ENCODE peak calls at places on chromosomes 4 and X, in six cellular contexts. Y is HCT116, F is A549, N is GM12878, I is H1, R is K562. X is an unnamed sample.

GRCh38 chr4:54109226-54110018 is 9.5 kb downstream of the GSX2 start:
- DNase-seq in Y (no peak), F (no peak), N (no peak), I (no peak), R (no peak), X (no peak)

GRCh38 chrX:30301203-30301602 is 8.0 kb downstream of the NR0B1 start:
- DNase-seq in Y (no peak), F (no peak), N (no peak), I (no peak), R (no peak), X (no peak)

GRCh38 chr4:107519057-107519456 is 201.0 kb downstream of the PAPSS1 start:
- DNase-seq in Y (peak; percentile 19), F (no peak), N (no peak), I (no peak), R (no peak), X (peak; percentile 25)

GRCh38 chr4:47213971-47214370 is 182.6 kb downstream of the GABRB1 start:
- DNase-seq in Y (no peak), F (no peak), N (no peak), I (no peak), R (no peak), X (peak; percentile 16)

GRCh38 chrX:131854586-131854985 is 168.5 kb upstream of the STK26 start:
- DNase-seq in Y (no peak), F (no peak), N (no peak), I (no peak), R (no peak), X (no peak)

GRCh38 chr4:184114431-184114830 is 103.2 kb downstream of the ENPP6 start:
- DNase-seq in Y (no peak), F (peak; percentile 7), N (no peak), I (no peak), R (no peak), X (no peak)

GRCh38 chr4:93908778-93909177 is 80.2 kb downstream of the ATOH1 start:
- DNase-seq in Y (no peak), F (no peak), N (no peak), I (no peak), R (no peak), X (no peak)

GRCh38 chrX:108072746-108073145 is 18.6 kb downstream of the PSMD10 start:
- DNase-seq in Y (no peak), F (no peak), N (no peak), I (no peak), R (no peak), X (no peak)

GRCh38 chr4:112355662-112356061 is 58.5 kb downstream of the ALPK1 start:
- DNase-seq in Y (no peak), F (no peak), N (no peak), I (no peak), R (no peak), X (no peak)

GRCh38 chr4:43089730-43090129 is 197.2 kb downstream of the GRXCR1 start:
- DNase-seq in Y (no peak), F (no peak), N (no peak), I (no peak), R (no peak), X (no peak)

GRCh38 chr4:42646013-42646784 is 10.7 kb downstream of the ATP8A1 start:
- DNase-seq in Y (no peak), F (no peak), N (no peak), I (no peak), R (no peak), X (no peak)

GRCh38 chrX:54695231-54695630 is 102.8 kb downstream of the ITIH6 start:
- DNase-seq in Y (no peak), F (no peak), N (no peak), I (no peak), R (no peak), X (no peak)

GRCh38 chrX:22314211-22314610 is 41.5 kb downstream of the CBLL2 start:
- DNase-seq in Y (no peak), F (no peak), N (no peak), I (no peak), R (no peak), X (no peak)

GRCh38 chrX:22164770-22165388 is 107.8 kb upstream of the CBLL2 start:
- DNase-seq in Y (no peak), F (no peak), N (no peak), I (no peak), R (no peak), X (no peak)

GRCh38 chr4:55008166-55009056 is 117.0 kb downstream of the KDR start:
- DNase-seq in Y (no peak), F (peak; percentile 1), N (no peak), I (no peak), R (peak; percentile 68), X (no peak)

GRCh38 chr4:682490-683172 is 6.3 kb downstream of the SLC49A3 start:
- DNase-seq in Y (no peak), F (no peak), N (no peak), I (no peak), R (no peak), X (no peak)

GRCh38 chrX:38018734-38019410 is 12.5 kb downstream of the SYTL5 start:
- DNase-seq in Y (no peak), F (no peak), N (no peak), I (no peak), R (no peak), X (peak; percentile 58)

GRCh38 chr4:18698119-18698883 is 676.7 kb upstream of the LCORL start:
- DNase-seq in Y (no peak), F (no peak), N (no peak), I (no peak), R (no peak), X (no peak)

GRCh38 chr4:38371391-38371851 is 292.6 kb upstream of the KLF3 start:
- DNase-seq in Y (no peak), F (no peak), N (no peak), I (no peak), R (no peak), X (no peak)

GRCh38 chr4:13159041-13159620 is 325.0 kb downstream of the RAB28 start:
- DNase-seq in Y (no peak), F (no peak), N (no peak), I (no peak), R (no peak), X (peak; percentile 28)

GRCh38 chr4:173119818-173120217 is 48.8 kb upstream of the GALNT7 start:
- DNase-seq in Y (no peak), F (no peak), N (no peak), I (no peak), R (no peak), X (no peak)

GRCh38 chr4:85761803-85762202 is 286.9 kb downstream of the ARHGAP24 start:
- DNase-seq in Y (no peak), F (no peak), N (no peak), I (no peak), R (no peak), X (no peak)

GRCh38 chr4:27327421-27328181 is 467.0 kb downstream of the STIM2 start:
- DNase-seq in Y (no peak), F (no peak), N (no peak), I (no peak), R (no peak), X (no peak)
- TF ChIP-seq RAD21 in Y (no peak), F (no peak), N (no peak), I (no peak), R (no peak), X (no peak)

GRCh38 chr4:102322736-102323135 is 22.5 kb downstream of the SLC39A8 start:
- DNase-seq in Y (no peak), F (no peak), N (no peak), I (no peak), R (no peak), X (no peak)
- TF ChIP-seq MAX in Y (no peak), F (no peak), N (no peak), I (no peak), R (no peak), X (no peak)

DNA sequence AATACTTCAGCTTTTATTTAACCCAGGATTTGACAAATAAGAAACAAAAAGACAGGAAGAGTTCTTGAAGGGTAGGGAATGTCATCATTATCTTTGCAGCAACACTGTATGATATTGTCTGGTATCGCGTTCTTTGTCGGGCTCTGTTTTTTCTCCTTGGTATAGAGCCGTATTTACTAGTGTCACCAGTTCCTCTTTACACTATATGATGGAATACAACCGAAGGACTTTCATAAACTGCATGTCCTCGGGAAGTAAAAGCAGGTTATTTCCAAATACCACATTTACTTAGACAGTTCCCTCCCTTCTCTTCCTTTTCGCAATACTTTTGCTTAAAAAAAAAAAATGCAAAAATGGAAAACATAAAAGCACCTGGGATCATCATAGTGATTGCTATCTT is 96.6 kb upstream of the IL13RA1 start:
- DNase-seq in Y (no peak), F (no peak), N (no peak), I (no peak), R (no peak), X (no peak)
- TF ChIP-seq CEBPB in Y (no peak), F (no peak), N (no peak), I (no peak), R (no peak), X (no peak)

DNA sequence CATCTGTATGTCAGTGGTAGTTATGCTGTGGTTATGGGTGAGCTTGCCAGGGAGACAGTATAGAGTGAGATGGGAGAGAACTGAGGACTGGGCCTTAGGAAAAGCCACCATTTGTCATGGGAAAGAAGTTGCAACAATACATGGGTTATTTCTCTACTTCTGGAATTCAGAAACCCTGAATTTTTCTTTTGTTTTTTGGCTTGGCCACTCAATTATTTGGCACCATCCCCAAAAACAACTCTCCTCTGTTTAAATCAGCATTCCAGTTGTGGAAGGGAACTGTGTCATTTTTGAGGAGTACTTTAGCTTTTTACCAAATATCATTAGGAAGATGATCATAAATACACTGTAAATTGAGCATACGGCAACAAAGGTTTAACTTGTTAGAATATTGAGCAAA is 41.1 kb upstream of the ACSL4 start:
- DNase-seq in Y (no peak), F (no peak), N (no peak), I (no peak), R (no peak), X (no peak)
- TF ChIP-seq RAD21 in Y (no peak), F (no peak), N (no peak), I (no peak), R (no peak), X (no peak)

GRCh38 chr4:56466910-56467283 is 520 bp upstream of the SRP72 start:
- DNase-seq in Y (no peak), F (no peak), N (no peak), I (no peak), R (peak; percentile 17), X (no peak)

GRCh38 chr4:56465599-56466295 is 1.7 kb upstream of the SRP72 start:
- DNase-seq in Y (no peak), F (no peak), N (no peak), I (no peak), R (no peak), X (no peak)

GRCh38 chr4:56469489-56470210 is 2.2 kb downstream of the SRP72 start:
- DNase-seq in Y (no peak), F (no peak), N (no peak), I (no peak), R (no peak), X (no peak)

GRCh38 chr4:56467284-56468096 is at the start of gene SRP72:
- DNase-seq in Y (peak; percentile 66), F (peak; percentile 68), N (peak; percentile 36), I (peak; percentile 46), R (peak; percentile 93), X (peak; percentile 82)

GRCh38 chr4:56468097-56468422 is 643 bp downstream of the SRP72 start:
- DNase-seq in Y (peak; percentile 31), F (peak; percentile 21), N (peak; percentile 13), I (no peak), R (peak; percentile 62), X (peak; percentile 58)
- TF ChIP-seq MAX in Y (peak; percentile 11), F (no peak), N (no peak), I (no peak), R (no peak), X (no peak)

X was measured in HepG2.